ENCODE peak calls at places on chromosomes 16 and 17, in eight cellular contexts. A is CD4-positive, alpha-beta memory T cell; L is stimulated activated naive CD4-positive, alpha-beta T cell; C is activated effector memory CD4-positive, alpha-beta T cell treated with Interleukin-2 at 50 U/mL for 16 hours; U is ecto neural progenitor cell; M is left colon; Q is activated CD8-positive, alpha-beta T cell treated with anti-CD3 and anti-CD28 coated beads, Interleukin-2, amount 10 ng/mL, durations not matched to agents 7 days and 5 days; Y is WTC11. R is an unnamed sample.

GRCh38 chr16:78638371-78638770 is 538.9 kb downstream of the WWOX start:
- DNase-seq in C (no peak), Y (no peak), Q (no peak), L (no peak), A (no peak), M (no peak), U (no peak), R (no peak)

GRCh38 chr16:8931864-8932263 is 31.8 kb downstream of the USP7 start:
- DNase-seq in L (peak; percentile 48), U (peak; percentile 60), M (peak; percentile 78), Y (peak; percentile 74), C (peak; percentile 18), Q (peak; percentile 73), A (peak; percentile 50), R (peak; percentile 48)

GRCh38 chr16:69839798-69840409 is 77.8 kb downstream of the WWP2 start:
- DNase-seq in L (no peak), U (no peak), C (no peak), A (no peak), M (peak; percentile 76), Y (no peak), Q (no peak), R (no peak)

GRCh38 chr16:54632322-54632721 is 298.3 kb upstream of the IRX5 start:
- DNase-seq in M (no peak), Q (no peak), Y (no peak), U (no peak), L (no peak), C (no peak), A (no peak), R (no peak)

GRCh38 chr16:23240994-23241393 is 58.4 kb downstream of the SCNN1G start:
- DNase-seq in L (no peak), Y (no peak), Q (no peak), C (no peak), A (no peak), U (no peak), M (no peak), R (no peak)

GRCh38 chr17:16371742-16372141 is 9.1 kb upstream of the UBB start:
- DNase-seq in Q (no peak), A (no peak), U (no peak), M (no peak), C (no peak), Y (no peak), L (no peak), R (no peak)

GRCh38 chr17:78477913-78478756 is 99.1 kb downstream of the DNAH17 start:
- DNase-seq in L (no peak), U (no peak), Q (no peak), M (no peak), A (no peak), Y (no peak), C (no peak), R (no peak)

GRCh38 chr16:88785106-88785924 is at the start of gene PIEZO1:
- DNase-seq in M (peak; percentile 86), Q (peak; percentile 83), U (peak; percentile 76), L (peak; percentile 74), Y (peak; percentile 53), C (peak; percentile 76), A (peak; percentile 79), R (peak; percentile 76)

GRCh38 chr16:3022697-3023414 is 886 bp downstream of the HCFC1R1 start:
- DNase-seq in C (no peak), A (peak; percentile 60), Y (no peak), Q (peak; percentile 46), U (no peak), M (peak; percentile 18), L (no peak), R (peak; percentile 12)

R was measured in RPMI8226.